ENCODE peak calls at places on chromosome 16, in four cellular contexts. H is AG10803, X is skeletal muscle cell, D is neuronal stem cell. W is an unnamed sample.

GRCh38 chr16:4320571-4321137 is 4.8 kb downstream of the GLIS2 start:
- DNase-seq in H (no peak), X (no peak), D (no peak), W (no peak)

GRCh38 chr16:47927330-47927729 is 228.5 kb downstream of the ABCC12 start:
- DNase-seq in D (no peak), X (peak; percentile 10), H (peak; percentile 18), W (no peak)

GRCh38 chr16:87233928-87234327 is 83.3 kb downstream of the C16orf95 start:
- DNase-seq in D (no peak), X (no peak), H (peak; percentile 51), W (no peak)

GRCh38 chr16:88697831-88698693 is 8.1 kb downstream of the RNF166 start:
- DNase-seq in D (no peak), H (no peak), X (no peak), W (no peak)

GRCh38 chr16:89268585-89268984 is 51.1 kb downstream of the ZNF778 start:
- DNase-seq in D (no peak), H (no peak), X (no peak), W (no peak)

GRCh38 chr16:53692146-53692545 is 11.5 kb downstream of the RPGRIP1L start:
- DNase-seq in H (no peak), D (no peak), X (no peak), W (no peak)

GRCh38 chr16:49440156-49441065 is 66.8 kb downstream of the C16orf78 start:
- DNase-seq in D (no peak), H (no peak), X (no peak), W (no peak)

GRCh38 chr16:88453621-88454314 is 688 bp downstream of the ZFPM1 start:
- DNase-seq in X (no peak), H (no peak), D (no peak), W (peak; percentile 30)

GRCh38 chr16:88763502-88764053 is 21.4 kb downstream of the PIEZO1 start:
- DNase-seq in X (no peak), D (peak; percentile 80), H (no peak), W (no peak)

GRCh38 chr16:83762141-83763024 is 45.4 kb upstream of the HSBP1 start:
- DNase-seq in H (no peak), X (no peak), D (no peak), W (no peak)

GRCh38 chr16:66295761-66296546 is 70.5 kb upstream of the CDH5 start:
- DNase-seq in D (no peak), H (no peak), X (no peak), W (no peak)

GRCh38 chr16:2027024-2028010 is 615 bp downstream of the NHERF2 start:
- DNase-seq in D (no peak), H (peak; percentile 48), X (no peak), W (peak; percentile 39)

GRCh38 chr16:54286330-54287017 is at the start of gene IRX3:
- DNase-seq in X (peak; percentile 75), D (peak; percentile 87), H (peak; percentile 94), W (peak; percentile 100)

GRCh38 chr16:70788668-70789161 is 12.2 kb downstream of the VAC14 start:
- DNase-seq in D (no peak), X (peak; percentile 20), H (no peak), W (no peak)

GRCh38 chr16:66603537-66604375 is 748 bp upstream of the CMTM3 start:
- DNase-seq in D (peak; percentile 80), H (peak; percentile 66), X (no peak), W (peak; percentile 63)

GRCh38 chr16:80323187-80323807 is 217.5 kb upstream of the DYNLRB2 start:
- DNase-seq in D (peak; percentile 11), X (no peak), H (no peak), W (no peak)

GRCh38 chr16:83374951-83375350 is 432.8 kb upstream of the HSBP1 start:
- DNase-seq in H (no peak), D (no peak), X (no peak), W (no peak)

GRCh38 chr16:12459401-12459791 is 344.3 kb downstream of the CPPED1 start:
- DNase-seq in D (no peak), H (no peak), X (no peak), W (no peak)

GRCh38 chr16:10866196-10866976 is 10.6 kb upstream of the CIITA start:
- DNase-seq in D (no peak), X (no peak), H (peak; percentile 17), W (peak; percentile 70)

GRCh38 chr16:17360810-17361209 is 110.0 kb downstream of the XYLT1 start:
- DNase-seq in D (no peak), H (no peak), X (no peak), W (no peak)

GRCh38 chr16:15993946-15994665 is 44.7 kb downstream of the ABCC1 start:
- DNase-seq in X (no peak), D (no peak), H (peak; percentile 64), W (peak; percentile 89)

GRCh38 chr16:89615596-89616090 is 2.2 kb downstream of the DPEP1 start:
- DNase-seq in H (no peak), D (no peak), X (no peak), W (no peak)

GRCh38 chr16:62408760-62409159 is 372.5 kb upstream of the CDH8 start:
- DNase-seq in X (no peak), D (peak; percentile 5), H (no peak), W (no peak)

GRCh38 chr16:21646721-21647561 is 5.5 kb downstream of the IGSF6 start:
- DNase-seq in D (no peak), X (no peak), H (no peak), W (no peak)

GRCh38 chr16:89155851-89156739 is 15.5 kb upstream of the CDH15 start:
- DNase-seq in X (no peak), H (peak; percentile 37), D (no peak), W (no peak)

GRCh38 chr16:68235105-68235881 is 634 bp downstream of the ESRP2 start:
- DNase-seq in X (no peak), H (no peak), D (no peak), W (no peak)
- H3K4me3 ChIP-seq in X (no peak overlapping the region), H (no peak overlapping the region), D (no peak overlapping the region), W (no peak overlapping the region)

GRCh38 chr16:85208181-85208580 is 95.9 kb upstream of the CIBAR2 start:
- DNase-seq in D (no peak), H (no peak), X (no peak), W (no peak)

GRCh38 chr16:85206472-85207356 is 94.4 kb upstream of the CIBAR2 start:
- DNase-seq in H (no peak), X (no peak), D (no peak), W (peak; percentile 45)

GRCh38 chr16:85207357-85207921 is 95.2 kb upstream of the CIBAR2 start:
- DNase-seq in X (no peak), D (no peak), H (no peak), W (no peak)

GRCh38 chr16:85204242-85205010 is 92.2 kb upstream of the CIBAR2 start:
- DNase-seq in D (no peak), H (peak; percentile 96), X (peak; percentile 75), W (no peak)

DNA sequence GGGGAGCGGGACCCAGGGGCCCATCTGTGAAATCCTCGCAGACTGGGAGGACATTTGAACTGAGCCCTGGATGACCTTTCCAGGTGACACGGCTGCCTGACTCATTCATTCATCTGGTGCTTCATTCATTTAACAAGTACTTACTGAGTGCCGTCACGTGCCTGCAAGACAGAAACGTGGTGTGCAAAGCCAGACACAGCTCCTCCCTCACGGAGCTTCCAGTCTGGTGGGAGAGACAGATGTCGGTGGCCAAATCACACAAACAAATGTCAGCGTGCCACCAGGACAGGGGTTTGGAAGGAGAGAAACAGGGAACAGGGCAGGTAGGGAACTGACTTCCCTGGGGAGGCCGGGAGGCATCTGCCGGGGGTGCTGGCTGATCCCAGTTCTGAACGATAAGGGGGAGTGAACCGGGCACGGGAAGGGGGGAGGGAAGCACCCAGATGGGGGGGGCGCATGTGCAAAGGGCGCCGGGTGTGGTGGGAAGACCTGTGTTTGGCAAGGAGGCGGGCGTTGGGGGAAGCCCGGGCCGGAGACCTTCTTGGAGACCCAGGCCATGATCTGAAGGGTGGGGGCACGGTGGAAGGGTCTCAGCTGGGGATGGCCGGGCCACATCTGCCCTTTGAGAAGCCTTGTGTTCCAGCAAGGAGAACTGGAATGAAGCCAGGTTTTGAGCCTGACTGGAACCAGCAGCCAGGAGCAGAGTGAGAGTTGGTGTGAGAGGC is 93.6 kb upstream of the CIBAR2 start:
- DNase-seq in D (no peak), X (no peak), H (no peak), W (no peak)
- H3K4me3 ChIP-seq in D (no peak overlapping the region), X (no peak overlapping the region), H (no peak overlapping the region), W (no peak overlapping the region)

GRCh38 chr16:30605148-30605547 is 5.0 kb downstream of the ZNF689 start:
- DNase-seq in H (no peak), X (no peak), D (no peak), W (no peak)

GRCh38 chr16:30604316-30604947 is 5.8 kb downstream of the ZNF689 start:
- DNase-seq in H (no peak), D (no peak), X (no peak), W (no peak)

GRCh38 chr16:30609928-30610839 is at the start of gene ZNF689:
- DNase-seq in X (peak; percentile 83), H (peak; percentile 95), D (peak; percentile 99), W (peak; percentile 93)

GRCh38 chr16:30606004-30606403 is 4.2 kb downstream of the ZNF689 start:
- DNase-seq in X (no peak), H (no peak), D (no peak), W (no peak)

GRCh38 chr16:30609002-30609927 is 924 bp downstream of the ZNF689 start:
- DNase-seq in D (no peak), X (no peak), H (peak; percentile 36), W (peak; percentile 77)
- H3K4me3 ChIP-seq in D (peak overlapping the region; percentile 89), X (peak overlapping the region; percentile 86), H (peak overlapping the region; percentile 94), W (peak overlapping the region; percentile 86)

GRCh38 chr16:82007189-82007588 is 4.1 kb downstream of the SDR42E1 start:
- DNase-seq in D (no peak), H (no peak), X (no peak), W (no peak)

GRCh38 chr16:82011199-82011641 is at the start of gene SDR42E1:
- DNase-seq in H (no peak), X (no peak), D (no peak), W (peak; percentile 35)

GRCh38 chr16:82008957-82009592 is 2.2 kb downstream of the SDR42E1 start:
- DNase-seq in X (no peak), D (no peak), H (no peak), W (no peak)

GRCh38 chr16:82005491-82005830 is 5.8 kb downstream of the SDR42E1 start:
- DNase-seq in H (no peak), X (no peak), D (no peak), W (no peak)

DNA sequence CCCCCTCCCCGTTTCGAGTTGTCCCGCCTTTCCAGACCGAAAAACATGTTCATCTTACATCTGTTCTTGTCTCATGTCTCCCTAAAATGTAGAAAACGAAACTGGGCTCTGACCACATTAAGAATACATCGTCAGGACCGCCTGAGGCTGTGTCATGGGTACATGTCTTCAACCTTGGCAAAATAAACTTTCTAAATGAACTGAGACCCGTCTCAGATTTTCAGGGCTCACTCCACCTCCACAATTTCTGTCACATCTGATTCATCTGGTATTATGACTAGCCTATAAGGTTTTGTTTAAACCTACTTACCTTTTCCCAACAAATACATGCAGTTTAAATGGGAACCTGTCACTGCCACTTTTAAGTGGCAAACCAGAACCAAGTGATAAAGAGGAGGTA is 621 bp downstream of the SDR42E1 start:
- DNase-seq in D (no peak), H (no peak), X (no peak), W (no peak)
- H3K4me3 ChIP-seq in D (no peak overlapping the region), H (no peak overlapping the region), X (no peak overlapping the region), W (peak overlapping the region; percentile 42)

GRCh38 chr16:46627746-46628145 is 6.6 kb upstream of the SHCBP1 start:
- DNase-seq in X (no peak), H (no peak), D (no peak), W (no peak)

GRCh38 chr16:46629331-46629843 is 8.2 kb upstream of the SHCBP1 start:
- DNase-seq in X (no peak), H (peak; percentile 57), D (no peak), W (peak; percentile 48)

GRCh38 chr16:46632778-46633733 is 11.9 kb upstream of the SHCBP1 start:
- DNase-seq in D (no peak), X (no peak), H (no peak), W (no peak)
- H3K4me3 ChIP-seq in D (peak overlapping the region; percentile 18), X (peak overlapping the region; percentile 18), H (no peak overlapping the region), W (no peak overlapping the region)